ENCODE peak calls at places on chromosomes 11 and 22, in six cellular contexts. E is body of pancreas; Y is cardiac muscle cell; C is CD4-positive, alpha-beta T cell; X is SJSA1; Q is pancreas. R is an unnamed sample.

GRCh38 chr11:116215471-116216113 is 557.2 kb downstream of the BUD13 start:
- DNase-seq in E (no peak), Y (peak), C (no peak), X (no peak), Q (no peak), R (no peak)

GRCh38 chr11:79610678-79611077 is 169.8 kb upstream of the TENM4 start:
- DNase-seq in E (no peak), Y (no peak), C (no peak), X (no peak), Q (no peak), R (no peak)

GRCh38 chr22:47337161-47337621 is 574.7 kb downstream of the TBC1D22A start:
- DNase-seq in E (peak), Y (no peak), C (no peak), X (peak), Q (no peak), R (no peak)

GRCh38 chr11:86314636-86315035 is 12.6 kb downstream of the HIKESHI start:
- DNase-seq in E (no peak), Y (no peak), C (no peak), X (no peak), Q (no peak), R (no peak)

GRCh38 chr11:15989685-15990084 is 366.7 kb downstream of the SOX6 start:
- DNase-seq in E (no peak), Y (no peak), C (no peak), X (no peak), Q (no peak), R (no peak)

GRCh38 chr11:111581341-111581740 is 20.9 kb upstream of the SIK2 start:
- DNase-seq in E (no peak), Y (no peak), C (no peak), X (peak), Q (no peak), R (no peak)

GRCh38 chr22:49826603-49827306 is 918 bp downstream of the BRD1 start:
- DNase-seq in E (peak), Y (peak), C (no peak), X (no peak), Q (no peak), R (no peak)

GRCh38 chr11:66859686-66860448 is 3.0 kb downstream of the LRFN4 start:
- DNase-seq in E (no peak), Y (no peak), C (no peak), X (no peak), Q (no peak), R (no peak)

GRCh38 chr11:1819115-1819514 is 15.7 kb upstream of the SYT8 start:
- DNase-seq in E (no peak), Y (no peak), C (no peak), X (no peak), Q (no peak), R (no peak)

GRCh38 chr11:24496728-24497396 is at the start of gene LUZP2:
- DNase-seq in E (peak), Y (peak), C (no peak), X (peak), Q (no peak), R (no peak)

GRCh38 chr22:26452236-26453016 is 23.4 kb downstream of the ASPHD2 start:
- DNase-seq in E (no peak), Y (no peak), C (no peak), X (no peak), Q (no peak), R (no peak)

GRCh38 chr22:17774206-17774927 is at the start of gene BID:
- DNase-seq in E (peak), Y (peak), C (peak), X (no peak), Q (no peak), R (no peak)
- H3K27ac ChIP-seq in E (no peak), Y (no peak), C (peak), X (no peak), Q (peak), R (peak)

DNA sequence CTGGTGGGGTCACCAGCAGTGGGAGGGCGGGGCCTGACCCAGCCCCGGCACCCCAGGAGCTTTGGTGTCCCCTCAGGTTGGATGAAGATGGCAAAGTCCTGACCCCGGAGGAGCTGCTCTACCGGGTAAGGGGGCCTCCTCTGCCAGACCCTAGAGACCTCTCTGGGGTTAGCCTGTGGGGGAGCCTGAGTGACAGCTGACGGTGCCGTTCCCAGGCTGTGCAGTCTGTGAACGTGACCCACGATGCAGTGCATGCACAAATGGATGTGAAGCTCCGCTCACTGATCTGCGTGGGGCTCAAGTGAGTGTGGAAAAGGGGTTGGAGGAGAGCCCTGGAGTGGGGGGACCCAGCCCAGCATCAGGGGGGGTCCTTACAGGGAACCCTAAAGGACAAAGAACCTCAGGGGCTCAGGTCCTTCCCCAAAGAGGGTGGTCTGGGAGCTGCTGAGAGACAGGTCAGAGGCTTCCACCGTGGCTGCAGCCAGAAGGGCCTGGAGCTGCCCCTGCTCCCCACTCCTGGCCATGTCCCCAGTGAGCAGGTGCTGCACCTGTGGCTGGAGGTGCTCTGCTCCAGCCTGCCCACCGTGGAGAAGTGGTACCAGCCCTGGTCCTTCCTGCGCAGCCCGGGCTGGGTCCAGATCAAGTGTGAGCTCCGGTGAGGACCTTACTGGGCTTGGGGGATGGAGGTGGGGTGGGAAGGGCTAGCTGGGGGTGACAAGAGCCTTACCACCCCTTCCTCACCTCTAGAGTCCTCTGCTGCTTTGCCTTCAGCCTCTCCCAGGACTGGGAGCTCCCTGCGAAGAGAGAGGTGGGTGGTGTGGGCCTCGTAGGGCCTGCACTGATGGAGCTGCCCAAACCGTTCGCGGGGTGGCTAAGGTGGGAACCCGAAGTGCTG is 38.6 kb downstream of the SGSM3 start:
- DNase-seq in E (no peak), Y (no peak), C (no peak), X (no peak), Q (no peak), R (no peak)
- H3K27ac ChIP-seq in E (no peak), Y (peak), C (no peak), X (no peak), Q (no peak), R (no peak)

DNA sequence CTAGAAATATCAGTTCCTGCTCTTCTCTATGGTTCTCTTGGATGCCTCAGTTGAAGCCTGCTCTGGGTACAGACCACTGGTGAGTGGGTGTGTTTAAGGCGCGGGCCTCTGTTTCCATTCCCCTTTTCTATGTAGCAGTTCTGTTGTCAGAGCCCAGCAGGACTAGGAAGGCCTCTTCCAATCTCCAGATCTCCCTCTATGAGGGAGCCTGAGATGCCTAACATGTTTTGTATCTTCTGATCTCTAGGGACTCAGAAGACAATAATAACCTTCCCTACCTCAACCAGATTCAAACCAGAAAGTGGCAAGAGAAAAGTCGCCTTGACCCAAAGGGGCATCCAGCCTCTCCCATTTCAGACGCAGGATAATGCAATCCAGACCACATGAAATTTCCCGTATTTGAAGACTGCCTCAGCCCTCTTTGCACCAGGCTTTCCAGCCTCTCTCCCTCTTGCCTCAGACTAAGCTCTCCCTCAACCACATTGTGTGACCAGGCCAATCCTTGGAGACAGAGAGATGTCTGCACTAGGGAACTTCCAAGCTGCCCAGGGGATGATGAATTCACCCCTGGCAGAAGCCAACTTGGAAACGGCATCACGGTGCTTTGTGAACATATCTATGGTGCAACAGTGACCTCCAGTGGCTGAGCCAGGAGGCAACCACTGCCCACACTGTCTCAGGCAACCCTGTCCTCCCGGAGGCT is 150.1 kb upstream of the UBASH3B start:
- DNase-seq in E (peak), Y (peak), C (peak), X (peak), Q (peak), R (no peak)
- H3K27ac ChIP-seq in E (no peak), Y (no peak), C (no peak), X (no peak), Q (no peak), R (no peak)

DNA sequence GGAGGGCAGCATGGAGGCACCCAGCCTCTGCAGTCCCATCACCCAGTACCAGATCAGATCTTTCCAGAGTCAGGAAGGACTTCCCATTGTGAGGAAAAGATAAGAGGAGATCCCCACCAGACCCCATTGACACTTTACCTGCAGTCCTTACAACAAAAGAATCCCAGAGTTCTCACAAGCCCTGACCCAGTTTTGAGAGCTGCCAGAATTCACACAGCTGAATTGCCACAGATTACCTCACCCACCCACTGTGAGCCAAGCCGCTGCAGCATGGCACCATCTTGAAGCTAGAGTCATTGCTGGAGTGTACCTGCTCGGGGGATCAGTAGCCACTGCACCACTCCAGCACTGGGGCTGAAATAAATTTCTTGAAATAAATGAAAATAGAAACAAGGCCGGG is 91.8 kb upstream of the UBASH3B start:
- DNase-seq in E (no peak), Y (no peak), C (no peak), X (no peak), Q (no peak), R (no peak)
- H3K27ac ChIP-seq in E (no peak), Y (no peak), C (no peak), X (no peak), Q (no peak), R (no peak)

GRCh38 chr11:63765688-63766241 is 2.8 kb downstream of the ZFTA start:
- DNase-seq in E (no peak), Y (no peak), C (no peak), X (no peak), Q (peak), R (no peak)
- H3K27ac ChIP-seq in E (peak), Y (no peak), C (no peak), X (no peak), Q (no peak), R (no peak)

DNA sequence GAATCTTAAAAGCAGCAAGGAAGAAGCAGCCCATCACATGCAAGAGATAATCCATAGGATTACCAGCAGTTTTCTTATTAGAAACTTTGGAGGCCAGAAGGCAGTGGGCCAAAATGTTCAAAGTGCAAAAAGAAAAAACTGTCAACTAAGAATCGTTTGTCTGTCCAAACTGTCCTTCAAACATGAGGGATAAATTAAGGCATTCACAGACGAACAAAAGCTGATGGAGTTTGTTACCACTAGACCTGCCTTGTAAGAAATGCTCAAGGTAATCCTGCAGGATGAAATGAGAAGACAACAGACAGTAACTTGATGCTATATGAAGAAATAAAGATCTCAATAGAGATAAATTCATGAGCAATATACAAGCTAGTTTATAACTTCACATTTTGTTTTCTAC is 150.4 kb downstream of the WNT7B start:
- DNase-seq in E (no peak), Y (no peak), C (no peak), X (no peak), Q (no peak), R (no peak)
- H3K27ac ChIP-seq in E (no peak), Y (no peak), C (no peak), X (no peak), Q (no peak), R (no peak)

GRCh38 chr11:61890536-61891330 is 612 bp downstream of the FADS3 start:
- DNase-seq in E (peak), Y (peak), C (peak), X (peak), Q (peak), R (no peak)

GRCh38 chr11:61888043-61888442 is 3.3 kb downstream of the FADS3 start:
- DNase-seq in E (peak), Y (no peak), C (no peak), X (peak), Q (peak), R (no peak)

GRCh38 chr11:61889831-61890230 is 1.5 kb downstream of the FADS3 start:
- DNase-seq in E (no peak), Y (no peak), C (no peak), X (no peak), Q (no peak), R (no peak)

GRCh38 chr11:61886643-61887042 is 4.7 kb downstream of the FADS3 start:
- DNase-seq in E (no peak), Y (no peak), C (no peak), X (no peak), Q (no peak), R (no peak)

DNA sequence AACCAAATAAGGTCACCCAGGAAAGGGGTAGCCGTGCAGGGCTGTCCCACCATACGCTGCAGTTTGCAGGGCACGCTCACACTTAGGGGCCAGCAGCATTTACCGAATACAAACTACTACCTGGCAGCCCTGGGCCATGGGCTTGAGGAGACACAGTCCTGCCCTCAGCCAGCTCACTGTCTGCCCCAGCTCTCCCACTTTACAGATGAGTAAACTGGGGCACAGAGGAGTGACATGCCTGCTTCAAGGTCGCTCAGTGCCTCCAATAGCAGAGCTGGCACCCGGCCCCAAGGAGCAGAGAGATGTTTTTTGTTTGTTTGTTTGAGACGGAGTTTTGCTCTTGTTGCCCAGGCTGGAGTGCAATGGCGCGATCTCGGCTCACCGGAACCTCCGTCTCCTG is 2.8 kb downstream of the FADS3 start:
- DNase-seq in E (no peak), Y (no peak), C (no peak), X (no peak), Q (no peak), R (no peak)
- H3K27ac ChIP-seq in E (no peak), Y (no peak), C (no peak), X (peak), Q (peak), R (no peak)